ENCODE peak calls at places on chromosomes 4 and X, in ten cellular contexts. One of them, this sample, is unnamed.

GRCh38 chr4:62014982-62015739 is 815.0 kb downstream of the ADGRL3 start:
- DNase-seq in NCI-H748 treated with DMSO at 0.1 percent for 48 hours: no peak
- DNase-seq in stromal cell of bone marrow: no peak
- DNase-seq in stimulated activated naive CD4-positive, alpha-beta T cell treated with Interleukin-2 at 50 U/mL for 16 hours: no peak
- DNase-seq in Daoy: no peak
- DNase-seq in left ventricle myocardium inferior: no peak
- DNase-seq in fibroblast of mammary gland: no peak
- DNase-seq in stimulated activated CD8-positive, alpha-beta memory T cell treated with anti-CD3 and anti-CD28 coated beads, Interleukin-12 subunit alpha, Interleukin-12 subunit beta, amount 100 ng/mL, for 1 hour: no peak
- DNase-seq in kidney epithelial cell: no peak
- DNase-seq in iPS-NIHi11: no peak
- DNase-seq in this sample: no peak

GRCh38 chrX:115591856-115592842 is 31.2 kb downstream of the PLS3 start:
- DNase-seq in NCI-H748 treated with DMSO at 0.1 percent for 48 hours: no peak
- DNase-seq in stromal cell of bone marrow: no peak
- DNase-seq in stimulated activated naive CD4-positive, alpha-beta T cell treated with Interleukin-2 at 50 U/mL for 16 hours: no peak
- DNase-seq in Daoy: no peak
- DNase-seq in left ventricle myocardium inferior: no peak
- DNase-seq in fibroblast of mammary gland: no peak
- DNase-seq in stimulated activated CD8-positive, alpha-beta memory T cell treated with anti-CD3 and anti-CD28 coated beads, Interleukin-12 subunit alpha, Interleukin-12 subunit beta, amount 100 ng/mL, for 1 hour: no peak
- DNase-seq in kidney epithelial cell: no peak
- DNase-seq in iPS-NIHi11: no peak
- DNase-seq in this sample: no peak

GRCh38 chr4:2729533-2729875 is 26.6 kb downstream of the TNIP2 start:
- DNase-seq in NCI-H748 treated with DMSO at 0.1 percent for 48 hours: no peak
- DNase-seq in stromal cell of bone marrow: no peak
- DNase-seq in stimulated activated naive CD4-positive, alpha-beta T cell treated with Interleukin-2 at 50 U/mL for 16 hours: no peak
- DNase-seq in Daoy: no peak
- DNase-seq in left ventricle myocardium inferior: no peak
- DNase-seq in fibroblast of mammary gland: no peak
- DNase-seq in stimulated activated CD8-positive, alpha-beta memory T cell treated with anti-CD3 and anti-CD28 coated beads, Interleukin-12 subunit alpha, Interleukin-12 subunit beta, amount 100 ng/mL, for 1 hour: no peak
- DNase-seq in kidney epithelial cell: no peak
- DNase-seq in iPS-NIHi11: no peak
- DNase-seq in this sample: no peak

GRCh38 chr4:103012085-103012484 is 7.4 kb downstream of the SLC9B1 start:
- DNase-seq in NCI-H748 treated with DMSO at 0.1 percent for 48 hours: no peak
- DNase-seq in stromal cell of bone marrow: peak
- DNase-seq in stimulated activated naive CD4-positive, alpha-beta T cell treated with Interleukin-2 at 50 U/mL for 16 hours: no peak
- DNase-seq in Daoy: no peak
- DNase-seq in left ventricle myocardium inferior: no peak
- DNase-seq in fibroblast of mammary gland: peak
- DNase-seq in stimulated activated CD8-positive, alpha-beta memory T cell treated with anti-CD3 and anti-CD28 coated beads, Interleukin-12 subunit alpha, Interleukin-12 subunit beta, amount 100 ng/mL, for 1 hour: no peak
- DNase-seq in kidney epithelial cell: no peak
- DNase-seq in iPS-NIHi11: no peak
- DNase-seq in this sample: no peak

GRCh38 chr4:41797260-41797659 is 48.7 kb upstream of the PHOX2B start:
- DNase-seq in NCI-H748 treated with DMSO at 0.1 percent for 48 hours: no peak
- DNase-seq in stromal cell of bone marrow: no peak
- DNase-seq in stimulated activated naive CD4-positive, alpha-beta T cell treated with Interleukin-2 at 50 U/mL for 16 hours: no peak
- DNase-seq in Daoy: no peak
- DNase-seq in left ventricle myocardium inferior: no peak
- DNase-seq in fibroblast of mammary gland: no peak
- DNase-seq in stimulated activated CD8-positive, alpha-beta memory T cell treated with anti-CD3 and anti-CD28 coated beads, Interleukin-12 subunit alpha, Interleukin-12 subunit beta, amount 100 ng/mL, for 1 hour: no peak
- DNase-seq in kidney epithelial cell: peak
- DNase-seq in iPS-NIHi11: no peak
- DNase-seq in this sample: no peak

GRCh38 chr4:181957088-181957487 is 286.1 kb upstream of the TENM3 start:
- DNase-seq in NCI-H748 treated with DMSO at 0.1 percent for 48 hours: no peak
- DNase-seq in stromal cell of bone marrow: peak
- DNase-seq in stimulated activated naive CD4-positive, alpha-beta T cell treated with Interleukin-2 at 50 U/mL for 16 hours: no peak
- DNase-seq in Daoy: peak
- DNase-seq in left ventricle myocardium inferior: no peak
- DNase-seq in fibroblast of mammary gland: peak
- DNase-seq in stimulated activated CD8-positive, alpha-beta memory T cell treated with anti-CD3 and anti-CD28 coated beads, Interleukin-12 subunit alpha, Interleukin-12 subunit beta, amount 100 ng/mL, for 1 hour: no peak
- DNase-seq in kidney epithelial cell: peak
- DNase-seq in iPS-NIHi11: peak
- DNase-seq in this sample: no peak

GRCh38 chr4:113293043-113293560 is 243.6 kb downstream of the ANK2 start:
- DNase-seq in NCI-H748 treated with DMSO at 0.1 percent for 48 hours: no peak
- DNase-seq in stromal cell of bone marrow: peak
- DNase-seq in stimulated activated naive CD4-positive, alpha-beta T cell treated with Interleukin-2 at 50 U/mL for 16 hours: no peak
- DNase-seq in Daoy: no peak
- DNase-seq in left ventricle myocardium inferior: no peak
- DNase-seq in fibroblast of mammary gland: peak
- DNase-seq in stimulated activated CD8-positive, alpha-beta memory T cell treated with anti-CD3 and anti-CD28 coated beads, Interleukin-12 subunit alpha, Interleukin-12 subunit beta, amount 100 ng/mL, for 1 hour: no peak
- DNase-seq in kidney epithelial cell: no peak
- DNase-seq in iPS-NIHi11: peak
- DNase-seq in this sample: no peak

GRCh38 chr4:185562531-185562930 is 27.2 kb upstream of the PDLIM3 start:
- DNase-seq in NCI-H748 treated with DMSO at 0.1 percent for 48 hours: no peak
- DNase-seq in stromal cell of bone marrow: no peak
- DNase-seq in stimulated activated naive CD4-positive, alpha-beta T cell treated with Interleukin-2 at 50 U/mL for 16 hours: no peak
- DNase-seq in Daoy: no peak
- DNase-seq in left ventricle myocardium inferior: no peak
- DNase-seq in fibroblast of mammary gland: no peak
- DNase-seq in stimulated activated CD8-positive, alpha-beta memory T cell treated with anti-CD3 and anti-CD28 coated beads, Interleukin-12 subunit alpha, Interleukin-12 subunit beta, amount 100 ng/mL, for 1 hour: no peak
- DNase-seq in kidney epithelial cell: no peak
- DNase-seq in iPS-NIHi11: no peak
- DNase-seq in this sample: no peak

GRCh38 chr4:150315175-150315574 is 236.9 kb downstream of the DCLK2 start:
- DNase-seq in NCI-H748 treated with DMSO at 0.1 percent for 48 hours: no peak
- DNase-seq in stromal cell of bone marrow: no peak
- DNase-seq in stimulated activated naive CD4-positive, alpha-beta T cell treated with Interleukin-2 at 50 U/mL for 16 hours: no peak
- DNase-seq in Daoy: no peak
- DNase-seq in left ventricle myocardium inferior: no peak
- DNase-seq in fibroblast of mammary gland: no peak
- DNase-seq in stimulated activated CD8-positive, alpha-beta memory T cell treated with anti-CD3 and anti-CD28 coated beads, Interleukin-12 subunit alpha, Interleukin-12 subunit beta, amount 100 ng/mL, for 1 hour: no peak
- DNase-seq in kidney epithelial cell: no peak
- DNase-seq in iPS-NIHi11: peak
- DNase-seq in this sample: no peak

GRCh38 chrX:134174273-134174660 is 62.7 kb upstream of the CCDC160 start:
- DNase-seq in NCI-H748 treated with DMSO at 0.1 percent for 48 hours: no peak
- DNase-seq in stromal cell of bone marrow: no peak
- DNase-seq in stimulated activated naive CD4-positive, alpha-beta T cell treated with Interleukin-2 at 50 U/mL for 16 hours: no peak
- DNase-seq in Daoy: no peak
- DNase-seq in left ventricle myocardium inferior: no peak
- DNase-seq in fibroblast of mammary gland: no peak
- DNase-seq in stimulated activated CD8-positive, alpha-beta memory T cell treated with anti-CD3 and anti-CD28 coated beads, Interleukin-12 subunit alpha, Interleukin-12 subunit beta, amount 100 ng/mL, for 1 hour: no peak
- DNase-seq in kidney epithelial cell: no peak
- DNase-seq in iPS-NIHi11: peak
- DNase-seq in this sample: no peak

GRCh38 chr4:123497328-123497727 is 100.7 kb downstream of the SPRY1 start:
- DNase-seq in NCI-H748 treated with DMSO at 0.1 percent for 48 hours: no peak
- DNase-seq in stromal cell of bone marrow: no peak
- DNase-seq in stimulated activated naive CD4-positive, alpha-beta T cell treated with Interleukin-2 at 50 U/mL for 16 hours: no peak
- DNase-seq in Daoy: no peak
- DNase-seq in left ventricle myocardium inferior: no peak
- DNase-seq in fibroblast of mammary gland: no peak
- DNase-seq in stimulated activated CD8-positive, alpha-beta memory T cell treated with anti-CD3 and anti-CD28 coated beads, Interleukin-12 subunit alpha, Interleukin-12 subunit beta, amount 100 ng/mL, for 1 hour: no peak
- DNase-seq in kidney epithelial cell: no peak
- DNase-seq in iPS-NIHi11: no peak
- DNase-seq in this sample: no peak

GRCh38 chrX:39854772-39855747 is 242.7 kb downstream of the BCOR start:
- DNase-seq in NCI-H748 treated with DMSO at 0.1 percent for 48 hours: no peak
- DNase-seq in stromal cell of bone marrow: no peak
- DNase-seq in stimulated activated naive CD4-positive, alpha-beta T cell treated with Interleukin-2 at 50 U/mL for 16 hours: peak
- DNase-seq in Daoy: no peak
- DNase-seq in left ventricle myocardium inferior: no peak
- DNase-seq in fibroblast of mammary gland: no peak
- DNase-seq in stimulated activated CD8-positive, alpha-beta memory T cell treated with anti-CD3 and anti-CD28 coated beads, Interleukin-12 subunit alpha, Interleukin-12 subunit beta, amount 100 ng/mL, for 1 hour: peak
- DNase-seq in kidney epithelial cell: no peak
- DNase-seq in iPS-NIHi11: no peak
- DNase-seq in this sample: peak

GRCh38 chr4:1051472-1051871 is 40.0 kb downstream of the FGFRL1 start:
- DNase-seq in NCI-H748 treated with DMSO at 0.1 percent for 48 hours: no peak
- DNase-seq in stromal cell of bone marrow: no peak
- DNase-seq in stimulated activated naive CD4-positive, alpha-beta T cell treated with Interleukin-2 at 50 U/mL for 16 hours: no peak
- DNase-seq in Daoy: no peak
- DNase-seq in left ventricle myocardium inferior: no peak
- DNase-seq in fibroblast of mammary gland: no peak
- DNase-seq in stimulated activated CD8-positive, alpha-beta memory T cell treated with anti-CD3 and anti-CD28 coated beads, Interleukin-12 subunit alpha, Interleukin-12 subunit beta, amount 100 ng/mL, for 1 hour: no peak
- DNase-seq in kidney epithelial cell: no peak
- DNase-seq in iPS-NIHi11: no peak
- DNase-seq in this sample: no peak

GRCh38 chr4:84379881-84380618 is 119.0 kb downstream of the NKX6-1 start:
- DNase-seq in NCI-H748 treated with DMSO at 0.1 percent for 48 hours: no peak
- DNase-seq in stromal cell of bone marrow: peak
- DNase-seq in stimulated activated naive CD4-positive, alpha-beta T cell treated with Interleukin-2 at 50 U/mL for 16 hours: no peak
- DNase-seq in Daoy: peak
- DNase-seq in left ventricle myocardium inferior: no peak
- DNase-seq in fibroblast of mammary gland: peak
- DNase-seq in stimulated activated CD8-positive, alpha-beta memory T cell treated with anti-CD3 and anti-CD28 coated beads, Interleukin-12 subunit alpha, Interleukin-12 subunit beta, amount 100 ng/mL, for 1 hour: no peak
- DNase-seq in kidney epithelial cell: peak
- DNase-seq in iPS-NIHi11: no peak
- DNase-seq in this sample: no peak

GRCh38 chr4:56871357-56871993 is 36.2 kb upstream of the REST start:
- DNase-seq in NCI-H748 treated with DMSO at 0.1 percent for 48 hours: peak
- DNase-seq in stromal cell of bone marrow: no peak
- DNase-seq in stimulated activated naive CD4-positive, alpha-beta T cell treated with Interleukin-2 at 50 U/mL for 16 hours: no peak
- DNase-seq in Daoy: no peak
- DNase-seq in left ventricle myocardium inferior: no peak
- DNase-seq in fibroblast of mammary gland: peak
- DNase-seq in stimulated activated CD8-positive, alpha-beta memory T cell treated with anti-CD3 and anti-CD28 coated beads, Interleukin-12 subunit alpha, Interleukin-12 subunit beta, amount 100 ng/mL, for 1 hour: no peak
- DNase-seq in kidney epithelial cell: no peak
- DNase-seq in iPS-NIHi11: peak
- DNase-seq in this sample: no peak

GRCh38 chrX:136147320-136147901 is at the start of gene FHL1:
- DNase-seq in NCI-H748 treated with DMSO at 0.1 percent for 48 hours: no peak
- DNase-seq in stromal cell of bone marrow: no peak
- DNase-seq in stimulated activated naive CD4-positive, alpha-beta T cell treated with Interleukin-2 at 50 U/mL for 16 hours: peak
- DNase-seq in Daoy: peak
- DNase-seq in left ventricle myocardium inferior: peak
- DNase-seq in fibroblast of mammary gland: no peak
- DNase-seq in stimulated activated CD8-positive, alpha-beta memory T cell treated with anti-CD3 and anti-CD28 coated beads, Interleukin-12 subunit alpha, Interleukin-12 subunit beta, amount 100 ng/mL, for 1 hour: peak
- DNase-seq in kidney epithelial cell: no peak
- DNase-seq in iPS-NIHi11: peak
- DNase-seq in this sample: no peak

GRCh38 chrX:109732319-109732779 is 708 bp downstream of the ACSL4 start:
- DNase-seq in NCI-H748 treated with DMSO at 0.1 percent for 48 hours: no peak
- DNase-seq in stromal cell of bone marrow: no peak
- DNase-seq in stimulated activated naive CD4-positive, alpha-beta T cell treated with Interleukin-2 at 50 U/mL for 16 hours: no peak
- DNase-seq in Daoy: peak
- DNase-seq in left ventricle myocardium inferior: no peak
- DNase-seq in fibroblast of mammary gland: peak
- DNase-seq in stimulated activated CD8-positive, alpha-beta memory T cell treated with anti-CD3 and anti-CD28 coated beads, Interleukin-12 subunit alpha, Interleukin-12 subunit beta, amount 100 ng/mL, for 1 hour: no peak
- DNase-seq in kidney epithelial cell: no peak
- DNase-seq in iPS-NIHi11: peak
- DNase-seq in this sample: no peak

GRCh38 chr4:165635951-165636350 is 237.1 kb upstream of the TLL1 start:
- DNase-seq in NCI-H748 treated with DMSO at 0.1 percent for 48 hours: no peak
- DNase-seq in stromal cell of bone marrow: no peak
- DNase-seq in stimulated activated naive CD4-positive, alpha-beta T cell treated with Interleukin-2 at 50 U/mL for 16 hours: no peak
- DNase-seq in Daoy: no peak
- DNase-seq in left ventricle myocardium inferior: no peak
- DNase-seq in fibroblast of mammary gland: no peak
- DNase-seq in stimulated activated CD8-positive, alpha-beta memory T cell treated with anti-CD3 and anti-CD28 coated beads, Interleukin-12 subunit alpha, Interleukin-12 subunit beta, amount 100 ng/mL, for 1 hour: no peak
- DNase-seq in kidney epithelial cell: no peak
- DNase-seq in iPS-NIHi11: no peak
- DNase-seq in this sample: no peak

GRCh38 chr4:47372561-47372960 is 90.9 kb downstream of the COMMD8 start:
- DNase-seq in NCI-H748 treated with DMSO at 0.1 percent for 48 hours: no peak
- DNase-seq in stromal cell of bone marrow: no peak
- DNase-seq in stimulated activated naive CD4-positive, alpha-beta T cell treated with Interleukin-2 at 50 U/mL for 16 hours: no peak
- DNase-seq in Daoy: no peak
- DNase-seq in left ventricle myocardium inferior: no peak
- DNase-seq in fibroblast of mammary gland: no peak
- DNase-seq in stimulated activated CD8-positive, alpha-beta memory T cell treated with anti-CD3 and anti-CD28 coated beads, Interleukin-12 subunit alpha, Interleukin-12 subunit beta, amount 100 ng/mL, for 1 hour: no peak
- DNase-seq in kidney epithelial cell: no peak
- DNase-seq in iPS-NIHi11: no peak
- DNase-seq in this sample: no peak

GRCh38 chrX:12210921-12211320 is 72.6 kb downstream of the FRMPD4 start:
- DNase-seq in NCI-H748 treated with DMSO at 0.1 percent for 48 hours: no peak
- DNase-seq in stromal cell of bone marrow: peak
- DNase-seq in stimulated activated naive CD4-positive, alpha-beta T cell treated with Interleukin-2 at 50 U/mL for 16 hours: no peak
- DNase-seq in Daoy: no peak
- DNase-seq in left ventricle myocardium inferior: no peak
- DNase-seq in fibroblast of mammary gland: peak
- DNase-seq in stimulated activated CD8-positive, alpha-beta memory T cell treated with anti-CD3 and anti-CD28 coated beads, Interleukin-12 subunit alpha, Interleukin-12 subunit beta, amount 100 ng/mL, for 1 hour: no peak
- DNase-seq in kidney epithelial cell: peak
- DNase-seq in iPS-NIHi11: no peak
- DNase-seq in this sample: no peak

GRCh38 chr4:149047368-149047767 is 605.2 kb upstream of the NR3C2 start:
- DNase-seq in NCI-H748 treated with DMSO at 0.1 percent for 48 hours: no peak
- DNase-seq in stromal cell of bone marrow: peak
- DNase-seq in stimulated activated naive CD4-positive, alpha-beta T cell treated with Interleukin-2 at 50 U/mL for 16 hours: no peak
- DNase-seq in Daoy: no peak
- DNase-seq in left ventricle myocardium inferior: no peak
- DNase-seq in fibroblast of mammary gland: no peak
- DNase-seq in stimulated activated CD8-positive, alpha-beta memory T cell treated with anti-CD3 and anti-CD28 coated beads, Interleukin-12 subunit alpha, Interleukin-12 subunit beta, amount 100 ng/mL, for 1 hour: no peak
- DNase-seq in kidney epithelial cell: no peak
- DNase-seq in iPS-NIHi11: no peak
- DNase-seq in this sample: no peak

GRCh38 chr4:180745019-180745418 is 1498.2 kb upstream of the TENM3 start:
- DNase-seq in NCI-H748 treated with DMSO at 0.1 percent for 48 hours: no peak
- DNase-seq in stromal cell of bone marrow: no peak
- DNase-seq in stimulated activated naive CD4-positive, alpha-beta T cell treated with Interleukin-2 at 50 U/mL for 16 hours: no peak
- DNase-seq in Daoy: no peak
- DNase-seq in left ventricle myocardium inferior: no peak
- DNase-seq in fibroblast of mammary gland: no peak
- DNase-seq in stimulated activated CD8-positive, alpha-beta memory T cell treated with anti-CD3 and anti-CD28 coated beads, Interleukin-12 subunit alpha, Interleukin-12 subunit beta, amount 100 ng/mL, for 1 hour: no peak
- DNase-seq in kidney epithelial cell: no peak
- DNase-seq in iPS-NIHi11: no peak
- DNase-seq in this sample: no peak

GRCh38 chrX:134948333-134949241 is 42.2 kb upstream of the SMIM10 start:
- DNase-seq in NCI-H748 treated with DMSO at 0.1 percent for 48 hours: no peak
- DNase-seq in stromal cell of bone marrow: peak
- DNase-seq in stimulated activated naive CD4-positive, alpha-beta T cell treated with Interleukin-2 at 50 U/mL for 16 hours: no peak
- DNase-seq in Daoy: peak
- DNase-seq in left ventricle myocardium inferior: peak
- DNase-seq in fibroblast of mammary gland: peak
- DNase-seq in stimulated activated CD8-positive, alpha-beta memory T cell treated with anti-CD3 and anti-CD28 coated beads, Interleukin-12 subunit alpha, Interleukin-12 subunit beta, amount 100 ng/mL, for 1 hour: no peak
- DNase-seq in kidney epithelial cell: no peak
- DNase-seq in iPS-NIHi11: no peak
- DNase-seq in this sample: no peak

GRCh38 chr4:79042079-79042674 is 102.9 kb upstream of the PAQR3 start:
- DNase-seq in NCI-H748 treated with DMSO at 0.1 percent for 48 hours: peak
- DNase-seq in stromal cell of bone marrow: peak
- DNase-seq in stimulated activated naive CD4-positive, alpha-beta T cell treated with Interleukin-2 at 50 U/mL for 16 hours: no peak
- DNase-seq in Daoy: peak
- DNase-seq in left ventricle myocardium inferior: no peak
- DNase-seq in fibroblast of mammary gland: peak
- DNase-seq in stimulated activated CD8-positive, alpha-beta memory T cell treated with anti-CD3 and anti-CD28 coated beads, Interleukin-12 subunit alpha, Interleukin-12 subunit beta, amount 100 ng/mL, for 1 hour: no peak
- DNase-seq in kidney epithelial cell: no peak
- DNase-seq in iPS-NIHi11: peak
- DNase-seq in this sample: no peak

GRCh38 chr4:117001077-117001476 is 84.3 kb downstream of the TRAM1L1 start:
- DNase-seq in NCI-H748 treated with DMSO at 0.1 percent for 48 hours: no peak
- DNase-seq in stromal cell of bone marrow: no peak
- DNase-seq in stimulated activated naive CD4-positive, alpha-beta T cell treated with Interleukin-2 at 50 U/mL for 16 hours: no peak
- DNase-seq in Daoy: peak
- DNase-seq in left ventricle myocardium inferior: no peak
- DNase-seq in fibroblast of mammary gland: no peak
- DNase-seq in stimulated activated CD8-positive, alpha-beta memory T cell treated with anti-CD3 and anti-CD28 coated beads, Interleukin-12 subunit alpha, Interleukin-12 subunit beta, amount 100 ng/mL, for 1 hour: no peak
- DNase-seq in kidney epithelial cell: no peak
- DNase-seq in iPS-NIHi11: no peak
- DNase-seq in this sample: peak

GRCh38 chr4:76090241-76090691 is 15.8 kb downstream of the ART3 start:
- DNase-seq in NCI-H748 treated with DMSO at 0.1 percent for 48 hours: no peak
- DNase-seq in stromal cell of bone marrow: peak
- DNase-seq in stimulated activated naive CD4-positive, alpha-beta T cell treated with Interleukin-2 at 50 U/mL for 16 hours: no peak
- DNase-seq in Daoy: peak
- DNase-seq in left ventricle myocardium inferior: no peak
- DNase-seq in fibroblast of mammary gland: peak
- DNase-seq in stimulated activated CD8-positive, alpha-beta memory T cell treated with anti-CD3 and anti-CD28 coated beads, Interleukin-12 subunit alpha, Interleukin-12 subunit beta, amount 100 ng/mL, for 1 hour: no peak
- DNase-seq in kidney epithelial cell: peak
- DNase-seq in iPS-NIHi11: no peak
- DNase-seq in this sample: no peak

GRCh38 chr4:159926871-159927270 is 824.0 kb downstream of the RAPGEF2 start:
- DNase-seq in NCI-H748 treated with DMSO at 0.1 percent for 48 hours: no peak
- DNase-seq in stromal cell of bone marrow: peak
- DNase-seq in stimulated activated naive CD4-positive, alpha-beta T cell treated with Interleukin-2 at 50 U/mL for 16 hours: no peak
- DNase-seq in Daoy: no peak
- DNase-seq in left ventricle myocardium inferior: no peak
- DNase-seq in fibroblast of mammary gland: no peak
- DNase-seq in stimulated activated CD8-positive, alpha-beta memory T cell treated with anti-CD3 and anti-CD28 coated beads, Interleukin-12 subunit alpha, Interleukin-12 subunit beta, amount 100 ng/mL, for 1 hour: no peak
- DNase-seq in kidney epithelial cell: no peak
- DNase-seq in iPS-NIHi11: no peak
- DNase-seq in this sample: no peak

GRCh38 chrX:153966841-153967535 is 4.6 kb downstream of the HCFC1 start:
- DNase-seq in NCI-H748 treated with DMSO at 0.1 percent for 48 hours: no peak
- DNase-seq in stromal cell of bone marrow: no peak
- DNase-seq in stimulated activated naive CD4-positive, alpha-beta T cell treated with Interleukin-2 at 50 U/mL for 16 hours: peak
- DNase-seq in Daoy: no peak
- DNase-seq in left ventricle myocardium inferior: no peak
- DNase-seq in fibroblast of mammary gland: peak
- DNase-seq in stimulated activated CD8-positive, alpha-beta memory T cell treated with anti-CD3 and anti-CD28 coated beads, Interleukin-12 subunit alpha, Interleukin-12 subunit beta, amount 100 ng/mL, for 1 hour: no peak
- DNase-seq in kidney epithelial cell: no peak
- DNase-seq in iPS-NIHi11: no peak
- DNase-seq in this sample: no peak